ENCODE peak calls at places on chromosomes 3 and 15, in five cellular contexts. G is IMR-90, Q is GM23248, R is astrocyte, E is right lobe of liver. C is an unnamed sample.

GRCh38 chr15:38706956-38707355 is 142.3 kb upstream of the RASGRP1 start:
- DNase-seq in G (no peak), Q (no peak), R (no peak), E (no peak), C (no peak)

GRCh38 chr15:63987979-63988378 is 58.3 kb downstream of the DAPK2 start:
- DNase-seq in G (no peak), Q (no peak), R (no peak), E (no peak), C (no peak)

GRCh38 chr15:58386641-58387040 is 45.1 kb upstream of the LIPC start:
- DNase-seq in G (no peak), Q (no peak), R (no peak), E (no peak), C (no peak)

GRCh38 chr3:172171396-172172075 is 132.2 kb downstream of the FNDC3B start:
- DNase-seq in G (no peak), Q (peak), R (no peak), E (no peak), C (no peak)

GRCh38 chr3:99366663-99367429 is 271.5 kb upstream of the COL8A1 start:
- DNase-seq in G (no peak), Q (no peak), R (no peak), E (no peak), C (no peak)

GRCh38 chr3:57953541-57953940 is 54.7 kb upstream of the FLNB start:
- DNase-seq in G (no peak), Q (no peak), R (no peak), E (no peak), C (no peak)

GRCh38 chr3:108090066-108090700 is 648 bp downstream of the CD47 start:
- DNase-seq in G (peak), Q (peak), R (peak), E (no peak), C (peak)

GRCh38 chr3:76349715-76350480 is 564.5 kb upstream of the ZNF717 start:
- DNase-seq in G (no peak), Q (peak), R (no peak), E (no peak), C (no peak)

GRCh38 chr3:127485396-127486170 is 105.0 kb downstream of the TPRA1 start:
- DNase-seq in G (no peak), Q (peak), R (no peak), E (no peak), C (no peak)

GRCh38 chr15:23686466-23687142 is 501 bp downstream of the NDN start:
- DNase-seq in G (peak), Q (peak), R (peak), E (no peak), C (no peak)

GRCh38 chr3:9420850-9421549 is 23.6 kb downstream of the SETD5 start:
- DNase-seq in G (peak), Q (peak), R (peak), E (no peak), C (no peak)

GRCh38 chr3:46904303-46905190 is 27.0 kb downstream of the PTH1R start:
- DNase-seq in G (no peak), Q (no peak), R (no peak), E (peak), C (no peak)

GRCh38 chr15:45265506-45265905 is 13.5 kb downstream of the SLC28A2 start:
- DNase-seq in G (no peak), Q (no peak), R (no peak), E (no peak), C (no peak)
- H3K4me3 ChIP-seq in G (no peak), Q (no peak), R (no peak), E (no peak), C (no peak)

DNA sequence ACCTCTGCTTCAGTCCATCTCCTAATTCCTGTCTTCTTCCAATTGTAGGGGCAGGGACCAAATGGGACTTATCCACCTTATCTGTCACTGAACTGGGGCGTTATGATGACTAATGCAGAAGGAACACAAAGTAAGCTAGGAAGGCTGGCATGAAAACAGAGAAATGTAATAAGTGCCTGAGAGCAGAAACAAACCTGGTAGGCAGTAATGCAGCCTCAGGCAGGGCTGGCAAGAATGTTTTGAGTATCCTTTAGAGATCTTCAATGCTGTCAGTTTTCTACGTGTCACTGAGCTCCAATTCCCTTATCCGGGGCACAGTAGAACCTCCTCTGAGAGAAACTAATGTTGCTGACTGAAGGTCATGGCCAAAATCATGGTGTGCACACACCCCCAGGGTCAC is 246.2 kb upstream of the TBL1XR1 start:
- DNase-seq in G (peak), Q (peak), R (peak), E (no peak), C (peak)
- H3K4me3 ChIP-seq in G (no peak), Q (peak), R (no peak), E (no peak), C (no peak)

GRCh38 chr3:48269592-48269991 is 28.7 kb downstream of the ZNF589 start:
- DNase-seq in G (no peak), Q (no peak), R (no peak), E (no peak), C (no peak)
- H3K4me3 ChIP-seq in G (no peak), Q (no peak), R (no peak), E (no peak), C (no peak)

GRCh38 chr3:196638922-196639516 is 475 bp upstream of the NRROS start:
- DNase-seq in G (no peak), Q (peak), R (no peak), E (no peak), C (no peak)

GRCh38 chr3:196639517-196640500 is at the start of gene NRROS:
- DNase-seq in G (peak), Q (peak), R (peak), E (peak), C (peak)

GRCh38 chr3:196643201-196643749 is 3.8 kb downstream of the NRROS start:
- DNase-seq in G (no peak), Q (no peak), R (no peak), E (no peak), C (no peak)

GRCh38 chr3:196641278-196642058 is 2.0 kb downstream of the NRROS start:
- DNase-seq in G (no peak), Q (no peak), R (no peak), E (no peak), C (no peak)

GRCh38 chr3:196640501-196640968 is 1.0 kb downstream of the NRROS start:
- DNase-seq in G (no peak), Q (no peak), R (no peak), E (no peak), C (no peak)
- H3K4me3 ChIP-seq in G (no peak), Q (no peak), R (no peak), E (peak), C (no peak)

GRCh38 chr15:92898988-92899909 is 875 bp upstream of the CHD2 start:
- DNase-seq in G (peak), Q (no peak), R (no peak), E (no peak), C (no peak)
- H3K4me3 ChIP-seq in G (no peak), Q (peak), R (no peak), E (no peak), C (peak)

GRCh38 chr15:90654233-90655124 is 62.7 kb upstream of the BLM start:
- DNase-seq in G (no peak), Q (no peak), R (no peak), E (no peak), C (peak)
- H3K4me3 ChIP-seq in G (no peak), Q (no peak), R (no peak), E (no peak), C (no peak)

GRCh38 chr15:83654379-83655236 is 685 bp downstream of the ADAMTSL3 start:
- DNase-seq in G (no peak), Q (peak), R (no peak), E (peak), C (peak)

GRCh38 chr15:83653288-83653638 is 660 bp upstream of the ADAMTSL3 start:
- DNase-seq in G (no peak), Q (no peak), R (no peak), E (no peak), C (no peak)

GRCh38 chr15:83652606-83653204 is 1.2 kb upstream of the ADAMTSL3 start:
- DNase-seq in G (no peak), Q (no peak), R (no peak), E (no peak), C (no peak)

GRCh38 chr15:83655237-83655616 is 1.3 kb downstream of the ADAMTSL3 start:
- DNase-seq in G (no peak), Q (no peak), R (no peak), E (no peak), C (no peak)

GRCh38 chr15:83653639-83654378 is at the start of gene ADAMTSL3:
- DNase-seq in G (no peak), Q (peak), R (peak), E (peak), C (peak)
- H3K4me3 ChIP-seq in G (no peak), Q (no peak), R (peak), E (peak), C (peak)

DNA sequence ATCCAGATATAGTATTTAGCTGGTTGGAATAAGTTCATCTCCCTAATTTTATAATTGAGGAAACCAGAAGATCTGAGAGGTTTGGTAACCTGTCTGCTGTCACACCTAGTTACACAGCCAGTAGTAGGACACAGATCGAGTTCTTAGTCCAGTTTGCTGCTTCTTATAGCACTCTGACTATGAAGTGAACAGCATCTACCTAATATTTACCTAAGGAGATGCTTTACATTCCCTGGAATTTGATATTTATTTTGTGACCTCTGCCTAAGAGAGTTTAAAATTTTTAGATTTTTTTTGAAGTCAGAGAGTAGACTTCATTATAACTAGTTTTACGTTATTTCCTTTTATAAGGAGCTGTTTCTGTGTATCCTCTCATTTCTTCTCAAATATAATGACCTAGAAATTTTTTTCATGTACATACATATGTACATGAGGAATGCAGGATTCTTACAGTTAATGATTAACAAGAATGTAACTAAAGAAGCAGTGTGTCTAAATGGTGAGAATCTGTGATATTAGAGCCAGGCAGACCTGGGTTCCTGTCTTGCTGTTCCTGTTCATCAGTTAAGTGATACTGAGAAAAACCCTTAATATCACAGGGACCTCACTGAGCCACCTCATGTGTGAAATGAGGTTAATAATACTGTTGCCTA is 4.3 kb downstream of the ARHGEF26 start:
- DNase-seq in G (no peak), Q (no peak), R (no peak), E (no peak), C (no peak)
- H3K4me3 ChIP-seq in G (no peak), Q (no peak), R (no peak), E (no peak), C (no peak)

GRCh38 chr3:134651347-134652041 is 672 bp upstream of the KY start:
- DNase-seq in G (peak), Q (peak), R (peak), E (no peak), C (peak)
- H3K4me3 ChIP-seq in G (peak), Q (peak), R (peak), E (no peak), C (peak)

C was measured in MG63.